ENCODE peak calls at places on chromosome 11, in six cellular contexts. V, Q, G, Y, P and H are unnamed samples.

GRCh38 chr11:3849297-3849874 is 6.1 kb upstream of the STIM1 start:
- DNase-seq in V (peak; percentile 65), Q (no peak), G (no peak), Y (no peak), P (no peak), H (no peak)

GRCh38 chr11:10257478-10257877 is 36.5 kb downstream of the SBF2 start:
- DNase-seq in V (no peak), Q (no peak), G (no peak), Y (no peak), P (no peak), H (no peak)

GRCh38 chr11:122659676-122660571 is 4.4 kb downstream of the UBASH3B start:
- DNase-seq in V (no peak), Q (no peak), G (no peak), Y (no peak), P (no peak), H (no peak)

GRCh38 chr11:70191495-70192140 is 11.5 kb upstream of the FADD start:
- DNase-seq in V (peak; percentile 63), Q (no peak), G (no peak), Y (peak; percentile 21), P (peak; percentile 75), H (no peak)

GRCh38 chr11:97033178-97033577 is 643.4 kb downstream of the JRKL start:
- DNase-seq in V (no peak), Q (no peak), G (no peak), Y (no peak), P (no peak), H (no peak)

GRCh38 chr11:122756417-122756816 is 81.9 kb upstream of the CRTAM start:
- DNase-seq in V (peak; percentile 94), Q (no peak), G (peak; percentile 37), Y (peak; percentile 63), P (no peak), H (no peak)

GRCh38 chr11:8917157-8917820 is 6.3 kb downstream of the AKIP1 start:
- DNase-seq in V (no peak), Q (peak; percentile 90), G (no peak), Y (no peak), P (peak; percentile 78), H (no peak)

GRCh38 chr11:117366875-117367274 is 39.2 kb downstream of the CEP164 start:
- DNase-seq in V (no peak), Q (no peak), G (no peak), Y (no peak), P (no peak), H (no peak)

GRCh38 chr11:45027312-45027711 is 76.6 kb upstream of the TP53I11 start:
- DNase-seq in V (no peak), Q (no peak), G (no peak), Y (no peak), P (no peak), H (no peak)

GRCh38 chr11:36469063-36469462 is 41.0 kb downstream of the TRAF6 start:
- DNase-seq in V (no peak), Q (no peak), G (no peak), Y (peak; percentile 8), P (no peak), H (no peak)

GRCh38 chr11:111417011-111417765 is 38.1 kb upstream of the POU2AF1 start:
- DNase-seq in V (peak; percentile 23), Q (peak; percentile 18), G (no peak), Y (no peak), P (no peak), H (no peak)

GRCh38 chr11:8732748-8733241 is 50.2 kb downstream of the RPL27A start:
- DNase-seq in V (no peak), Q (no peak), G (peak; percentile 54), Y (no peak), P (peak; percentile 63), H (no peak)

GRCh38 chr11:44766112-44766971 is 39.6 kb downstream of the TSPAN18 start:
- DNase-seq in V (no peak), Q (peak; percentile 44), G (no peak), Y (no peak), P (peak; percentile 64), H (no peak)

GRCh38 chr11:101010899-101011298 is 118.7 kb downstream of the PGR start:
- DNase-seq in V (no peak), Q (no peak), G (no peak), Y (no peak), P (no peak), H (no peak)

GRCh38 chr11:128476729-128477128 is 110.6 kb downstream of the ETS1 start:
- DNase-seq in V (no peak), Q (no peak), G (no peak), Y (peak; percentile 92), P (no peak), H (no peak)

GRCh38 chr11:126385991-126386728 is 30.7 kb downstream of the ST3GAL4 start:
- DNase-seq in V (peak; percentile 16), Q (no peak), G (no peak), Y (no peak), P (peak; percentile 26), H (no peak)

GRCh38 chr11:47583844-47584243 is 2.6 kb upstream of the FAM180B start:
- DNase-seq in V (no peak), Q (no peak), G (no peak), Y (no peak), P (peak; percentile 13), H (no peak)

GRCh38 chr11:76237914-76238313 is 31.6 kb upstream of the WNT11 start:
- DNase-seq in V (peak; percentile 29), Q (no peak), G (no peak), Y (no peak), P (no peak), H (no peak)

GRCh38 chr11:45583981-45584380 is 81.4 kb downstream of the CHST1 start:
- DNase-seq in V (no peak), Q (no peak), G (no peak), Y (no peak), P (no peak), H (no peak)